ENCODE peak calls at places on chromosomes 6 and 20, in seven cellular contexts. D, Z, S, T, X, K and B are unnamed samples. For H3K27me3 and H3K36me3, the result is how much of the 10 kb centered on the place peaks cover.

GRCh38 chr6:116840091-116840490 is 11.2 kb upstream of the GPRC6A start:
- DNase-seq in T (no peak), D (no peak), Z (no peak), K (peak), X (no peak), S (no peak), B (no peak)

GRCh38 chr6:42784739-42785498 is 3.1 kb downstream of the BICRAL start:
- DNase-seq in K (no peak), D (no peak), S (no peak), Z (no peak), X (no peak), T (no peak), B (no peak)

GRCh38 chr6:125944434-125944816 is 12.1 kb upstream of the HINT3 start:
- DNase-seq in X (no peak), S (peak), Z (peak), T (peak), D (no peak), K (peak), B (no peak)

GRCh38 chr6:6712979-6713514 is 124.5 kb downstream of the LY86 start:
- DNase-seq in S (no peak), D (no peak), Z (no peak), X (no peak), T (no peak), K (no peak), B (peak)

GRCh38 chr6:17700421-17701416 is 6.0 kb downstream of the NUP153 start:
- DNase-seq in Z (no peak), K (no peak), D (no peak), S (no peak), T (no peak), X (no peak), B (peak)

GRCh38 chr6:132264101-132264500 is 137.2 kb downstream of the MOXD1 start:
- DNase-seq in S (no peak), K (no peak), X (no peak), T (no peak), Z (no peak), D (no peak), B (no peak)

GRCh38 chr20:46520976-46521579 is 7.7 kb upstream of the ZNF334 start:
- DNase-seq in D (peak), X (no peak), S (no peak), K (peak), T (no peak), Z (no peak), B (peak)

GRCh38 chr6:154166140-154166539 is 127.1 kb downstream of the OPRM1 start:
- DNase-seq in S (no peak), K (no peak), D (no peak), X (no peak), Z (no peak), T (no peak), B (no peak)

GRCh38 chr20:39010496-39010895 is 48.4 kb downstream of the DHX35 start:
- DNase-seq in K (no peak), Z (no peak), S (no peak), T (no peak), X (no peak), D (no peak), B (no peak)

GRCh38 chr6:37875561-37876309 is 56.2 kb downstream of the ZFAND3 start:
- DNase-seq in K (no peak), X (no peak), S (no peak), Z (no peak), D (no peak), T (no peak), B (no peak)

GRCh38 chr20:43843096-43843964 is 71.3 kb upstream of the TOX2 start:
- DNase-seq in T (no peak), S (no peak), D (no peak), Z (no peak), X (peak), K (peak), B (no peak)

GRCh38 chr20:10648651-10649050 is 25.1 kb downstream of the JAG1 start:
- DNase-seq in K (peak), X (no peak), T (no peak), D (no peak), Z (no peak), S (no peak), B (no peak)

GRCh38 chr20:25622450-25623224 is 1.2 kb downstream of the NANP start:
- DNase-seq in Z (no peak), K (peak), T (no peak), S (no peak), D (no peak), X (no peak), B (no peak)

GRCh38 chr20:58557713-58558335 is 42.6 kb upstream of the APCDD1L start:
- DNase-seq in S (no peak), K (peak), X (no peak), T (no peak), D (no peak), Z (no peak), B (no peak)

GRCh38 chr6:122772724-122773123 is 6.8 kb upstream of the FABP7 start:
- DNase-seq in X (no peak), K (no peak), T (no peak), Z (no peak), D (no peak), S (no peak), B (no peak)

GRCh38 chr6:91781946-91782345 is 1195.1 kb upstream of the MAP3K7 start:
- DNase-seq in Z (no peak), D (no peak), T (no peak), X (no peak), S (peak), K (no peak), B (no peak)

GRCh38 chr6:48979085-48979484 is 484.0 kb downstream of the MMUT start:
- DNase-seq in T (no peak), Z (no peak), K (no peak), S (no peak), D (no peak), X (no peak), B (no peak)

GRCh38 chr6:135951169-135951568 is 99.7 kb downstream of the PDE7B start:
- DNase-seq in X (no peak), Z (no peak), K (no peak), S (no peak), D (no peak), T (no peak), B (no peak)

GRCh38 chr20:61396262-61396848 is 144.3 kb downstream of the CDH4 start:
- DNase-seq in X (no peak), K (no peak), S (no peak), T (no peak), Z (no peak), D (no peak), B (no peak)

GRCh38 chr20:35387334-35387733 is 24.4 kb downstream of the UQCC1 start:
- DNase-seq in S (no peak), K (peak), D (no peak), T (no peak), Z (no peak), X (no peak), B (no peak)

GRCh38 chr20:25327521-25328235 is 63.0 kb downstream of the ABHD12 start:
- DNase-seq in S (no peak), D (no peak), Z (no peak), T (no peak), X (no peak), K (peak), B (no peak)

GRCh38 chr6:12331951-12332749 is 42.0 kb downstream of the EDN1 start:
- DNase-seq in D (no peak), Z (no peak), T (no peak), K (peak), X (no peak), S (no peak), B (no peak)

GRCh38 chr6:111113731-111114438 is 26.6 kb downstream of the SLC16A10 start:
- DNase-seq in X (no peak), T (peak), S (peak), Z (no peak), D (no peak), K (peak), B (no peak)

GRCh38 chr6:150377211-150377781 is 8.5 kb downstream of the IYD start:
- DNase-seq in Z (no peak), S (no peak), X (no peak), T (peak), K (no peak), D (no peak), B (no peak)

GRCh38 chr6:149965191-149966020 is 1.7 kb downstream of the ULBP1 start:
- DNase-seq in Z (no peak), X (no peak), D (peak), T (no peak), S (no peak), K (no peak), B (no peak)

GRCh38 chr20:51326241-51326819 is 216.2 kb downstream of the NFATC2 start:
- DNase-seq in S (peak), X (no peak), D (peak), Z (peak), K (peak), T (no peak), B (no peak)

GRCh38 chr20:7463290-7463689 is 477.0 kb downstream of the HAO1 start:
- DNase-seq in T (no peak), D (no peak), Z (no peak), X (no peak), S (no peak), K (no peak), B (no peak)

GRCh38 chr6:41072836-41073202 is at the start of gene NFYA:
- DNase-seq in K (peak), D (peak), Z (no peak), S (no peak), T (no peak), X (no peak), B (peak)

GRCh38 chr6:74447013-74447412 is 751.0 kb downstream of the CD109 start:
- DNase-seq in K (peak), D (no peak), Z (no peak), X (no peak), T (no peak), S (no peak), B (peak)

GRCh38 chr6:21958428-21958827 is 338.4 kb downstream of the PRL start:
- DNase-seq in K (no peak), S (no peak), D (no peak), T (no peak), Z (no peak), X (no peak), B (no peak)

GRCh38 chr6:112153926-112154621 is 66.7 kb downstream of the FAM229B start:
- DNase-seq in X (peak), S (no peak), T (no peak), D (no peak), Z (no peak), K (peak), B (no peak)

GRCh38 chr6:30154709-30155521 is 6.1 kb downstream of the TRIM10 start:
- DNase-seq in Z (no peak), D (no peak), X (peak), S (no peak), K (peak), T (no peak), B (no peak)

GRCh38 chr6:134187751-134188150 is 130.2 kb downstream of the SGK1 start:
- DNase-seq in Z (no peak), D (no peak), T (no peak), S (no peak), X (no peak), K (no peak), B (no peak)

GRCh38 chr6:111928139-111928538 is 54.9 kb upstream of the FYN start:
- DNase-seq in X (no peak), T (no peak), S (no peak), Z (no peak), D (no peak), K (no peak), B (no peak)

GRCh38 chr20:56178219-56178618 is 70.3 kb upstream of the MC3R start:
- DNase-seq in X (no peak), K (no peak), D (no peak), Z (no peak), S (no peak), T (no peak), B (no peak)

GRCh38 chr6:42013134-42013516 is 37.2 kb upstream of the TAF8 start:
- DNase-seq in X (peak), D (no peak), T (no peak), Z (no peak), K (peak), S (no peak), B (no peak)

GRCh38 chr20:25356294-25356933 is 34.2 kb downstream of the ABHD12 start:
- DNase-seq in X (no peak), Z (no peak), D (no peak), S (no peak), T (no peak), K (no peak), B (no peak)

GRCh38 chr20:10513931-10514575 is 78.9 kb downstream of the SLX4IP start:
- DNase-seq in T (no peak), X (no peak), S (no peak), D (no peak), Z (no peak), K (no peak), B (no peak)

GRCh38 chr20:2640899-2641298 is 11.5 kb upstream of the NOP56 start:
- DNase-seq in D (no peak), X (no peak), Z (no peak), T (no peak), S (no peak), K (no peak), B (no peak)

GRCh38 chr6:56890066-56890465 is 64.8 kb upstream of the BEND6 start:
- DNase-seq in X (no peak), S (no peak), K (no peak), T (no peak), D (no peak), Z (no peak), B (no peak)

GRCh38 chr6:56889492-56889891 is 65.4 kb upstream of the BEND6 start:
- DNase-seq in T (no peak), X (no peak), K (no peak), Z (no peak), S (no peak), D (no peak), B (no peak)

GRCh38 chr6:56887086-56887485 is 67.8 kb upstream of the BEND6 start:
- DNase-seq in Z (no peak), T (no peak), X (no peak), S (no peak), K (no peak), D (no peak), B (no peak)

GRCh38 chr6:56890683-56891429 is 64.1 kb upstream of the BEND6 start:
- DNase-seq in Z (no peak), T (no peak), X (peak), S (no peak), K (peak), D (no peak), B (peak)

GRCh38 chr6:56888687-56889086 is 66.2 kb upstream of the BEND6 start:
- DNase-seq in K (no peak), X (no peak), D (no peak), Z (no peak), T (no peak), S (no peak), B (no peak)
- H3K27me3 ChIP-seq in K (under half), X (under half), D (under half), Z (under half), T (under half), S (under half), B (under half)

DNA sequence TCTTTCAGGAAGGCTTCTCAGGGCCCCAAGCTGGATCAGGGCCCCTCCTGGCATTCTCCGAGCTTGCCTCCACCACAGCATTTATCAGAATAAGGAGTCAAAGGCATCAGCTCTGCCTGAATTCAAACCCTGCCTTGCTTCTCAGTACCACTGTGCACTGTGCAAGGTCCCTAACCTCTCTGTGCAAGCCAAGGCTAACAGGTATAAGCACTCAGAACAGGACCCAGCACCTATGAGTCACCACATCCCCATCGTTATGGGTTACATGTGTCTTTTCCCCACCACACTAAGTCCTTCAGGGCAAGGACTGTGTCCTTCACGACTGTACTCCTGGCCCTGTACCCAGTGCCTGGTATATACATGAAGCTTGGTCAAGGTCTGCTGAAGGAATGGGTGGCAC is 8.4 kb upstream of the SLC44A4 start:
- DNase-seq in X (no peak), S (no peak), T (no peak), Z (no peak), D (no peak), K (no peak), B (no peak)
- H3K36me3 ChIP-seq in X (under half), S (half or more), T (under half), Z (under half), D (half or more), K (half or more), B (under half)

DNA sequence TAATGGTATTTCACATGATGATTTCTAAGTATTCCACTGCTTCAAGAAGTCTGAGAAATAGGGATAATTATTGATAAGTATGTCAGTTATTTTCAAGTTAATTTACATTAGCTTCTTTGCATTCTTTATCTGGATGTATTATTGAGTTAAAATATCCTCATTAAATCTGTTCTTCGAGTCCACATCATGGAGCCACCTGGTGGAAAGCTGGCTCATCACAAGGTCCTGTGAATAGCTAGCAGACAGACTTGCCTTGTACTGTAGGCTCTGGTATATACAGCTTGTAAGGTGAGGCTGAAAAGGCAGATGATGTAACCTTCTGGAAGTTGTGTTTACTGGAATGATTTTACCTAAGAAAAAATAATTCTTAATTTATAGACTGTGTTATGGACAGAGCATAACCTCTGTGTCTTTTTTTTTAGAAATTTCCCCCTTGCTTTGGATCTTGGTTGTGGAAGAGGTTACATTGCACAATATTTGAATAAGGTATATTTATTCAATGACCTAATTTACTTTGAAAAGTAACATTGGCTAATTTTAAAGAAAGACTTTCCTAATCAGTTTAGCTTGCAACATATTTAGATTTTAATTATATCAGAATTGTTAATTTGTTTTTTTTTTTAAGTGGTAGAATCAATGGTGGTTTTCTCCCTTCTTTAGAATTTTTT is 3.5 kb downstream of the NDUFAF5 start:
- DNase-seq in K (peak), T (no peak), Z (no peak), D (peak), X (no peak), S (no peak), B (no peak)
- TF ChIP-seq CTCF in K (peak), T (no peak), Z (peak), D (peak), X (peak), S (peak), B (peak)

GRCh38 chr20:13838664-13839063 is 53.8 kb downstream of the NDUFAF5 start:
- DNase-seq in Z (no peak), S (no peak), K (no peak), T (no peak), D (no peak), X (no peak), B (no peak)
- H3K27me3 ChIP-seq in Z (under half), S (under half), K (under half), T (under half), D (under half), X (under half), B (under half)

GRCh38 chr20:41173791-41174341 is 36.5 kb downstream of the PLCG1 start:
- DNase-seq in S (no peak), Z (peak), D (peak), K (no peak), X (no peak), T (peak), B (no peak)

GRCh38 chr20:41173161-41173721 is 35.9 kb downstream of the PLCG1 start:
- DNase-seq in K (peak), S (peak), D (peak), Z (peak), T (peak), X (no peak), B (peak)

GRCh38 chr20:41174373-41174772 is 37.0 kb downstream of the PLCG1 start:
- DNase-seq in Z (peak), T (peak), K (no peak), D (peak), S (peak), X (no peak), B (no peak)

GRCh38 chr20:41171736-41172295 is 34.5 kb downstream of the PLCG1 start:
- DNase-seq in S (no peak), T (peak), Z (peak), X (no peak), K (no peak), D (no peak), B (no peak)

DNA sequence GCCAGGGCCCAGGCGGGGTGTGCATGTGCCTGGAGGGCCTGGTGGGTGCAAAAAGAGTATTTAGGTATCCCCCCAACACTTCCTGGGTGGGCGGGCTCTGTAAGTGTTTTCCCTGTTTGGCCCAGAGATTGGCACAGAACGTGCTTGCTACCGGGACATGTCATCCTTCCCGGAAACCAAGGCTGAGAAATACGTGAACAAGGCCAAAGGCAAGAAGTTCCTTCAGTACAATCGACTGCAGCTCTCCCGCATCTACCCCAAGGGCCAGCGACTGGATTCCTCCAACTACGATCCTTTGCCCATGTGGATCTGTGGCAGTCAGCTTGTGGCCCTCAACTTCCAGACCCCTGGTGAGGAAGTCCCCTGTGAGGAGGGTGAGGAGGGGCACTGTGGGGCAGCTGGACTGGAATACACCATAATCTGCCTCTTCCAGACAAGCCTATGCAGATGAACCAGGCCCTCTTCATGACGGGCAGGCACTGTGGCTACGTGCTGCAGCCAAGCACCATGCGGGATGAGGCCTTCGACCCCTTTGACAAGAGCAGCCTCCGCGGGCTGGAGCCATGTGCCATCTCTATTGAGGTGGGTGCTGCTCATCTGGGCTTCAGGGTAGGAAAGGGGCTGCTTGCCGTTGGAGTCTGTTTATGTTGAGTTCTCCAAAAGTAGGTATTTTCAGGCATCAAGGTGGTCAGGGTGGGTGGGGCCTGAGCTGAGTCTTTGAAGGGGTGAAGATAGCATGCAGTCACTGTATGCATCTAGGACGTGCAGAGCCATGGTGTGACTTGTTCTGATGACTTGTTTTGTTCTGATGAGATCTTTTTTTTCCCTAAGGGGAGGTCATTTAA is 35.2 kb downstream of the PLCG1 start:
- DNase-seq in X (no peak), D (no peak), Z (peak), S (peak), K (no peak), T (peak), B (no peak)
- H3K36me3 ChIP-seq in X (under half), D (half or more), Z (under half), S (half or more), K (half or more), T (under half), B (under half)

GRCh38 chr6:159217595-159218275 is 48.5 kb downstream of the FNDC1 start:
- DNase-seq in Z (no peak), T (no peak), X (no peak), D (no peak), S (no peak), K (peak), B (peak)
- TF ChIP-seq CTCF in Z (no peak), T (no peak), X (peak), D (no peak), S (peak), K (peak), B (peak)